ENCODE peak calls at places on chromosome 12, in ten cellular contexts. Z is H9; F is stomach; M is tibial artery; V is heart right ventricle; S is small intestine; O is endothelial cell of umbilical vein; W is A673; Y is lower lobe of right lung; K is CD4-positive, CD25-positive, alpha-beta regulatory T cell. L is an unnamed sample.

GRCh38 chr12:52217223-52217622 is 15.8 kb upstream of the KRT7 start:
- DNase-seq in Z (no peak), F (peak; percentile 91), M (no peak), V (peak; percentile 69), S (peak; percentile 68), O (peak; percentile 44), W (no peak), Y (peak; percentile 89), K (no peak), L (peak; percentile 89)

GRCh38 chr12:51214895-51215294 is 3.0 kb downstream of the POU6F1 start:
- DNase-seq in Z (no peak), F (no peak), M (no peak), V (no peak), S (no peak), O (no peak), W (no peak), Y (no peak), K (no peak), L (no peak)

GRCh38 chr12:53223391-53224267 is 8.4 kb downstream of the RARG start:
- DNase-seq in Z (peak; percentile 56), F (no peak), M (no peak), V (no peak), S (no peak), O (peak; percentile 46), W (peak; percentile 50), Y (peak; percentile 58), K (no peak), L (peak; percentile 31)

GRCh38 chr12:116969615-116970575 is 59.1 kb downstream of the FBXW8 start:
- DNase-seq in Z (no peak), F (no peak), M (no peak), V (peak; percentile 50), S (no peak), O (no peak), W (no peak), Y (peak; percentile 46), K (no peak), L (peak; percentile 73)

GRCh38 chr12:9867531-9867930 is 1.6 kb downstream of the CLEC2B start:
- DNase-seq in Z (no peak), F (no peak), M (no peak), V (no peak), S (no peak), O (peak; percentile 66), W (peak; percentile 25), Y (no peak), K (no peak), L (no peak)

GRCh38 chr12:132218915-132219314 is 74.7 kb downstream of the NOC4L start:
- DNase-seq in Z (peak; percentile 83), F (no peak), M (no peak), V (no peak), S (peak; percentile 19), O (peak; percentile 19), W (peak; percentile 72), Y (no peak), K (peak; percentile 43), L (peak; percentile 19)

GRCh38 chr12:132222096-132222807 is 78.0 kb downstream of the NOC4L start:
- DNase-seq in Z (no peak), F (no peak), M (no peak), V (no peak), S (peak; percentile 4), O (no peak), W (peak; percentile 95), Y (peak; percentile 52), K (peak; percentile 56), L (no peak)

GRCh38 chr12:90280564-90281058 is 572.0 kb upstream of the ATP2B1 start:
- DNase-seq in Z (no peak), F (no peak), M (no peak), V (no peak), S (no peak), O (peak; percentile 51), W (no peak), Y (no peak), K (no peak), L (no peak)

GRCh38 chr12:94956936-94957464 is 46.5 kb downstream of the NDUFA12 start:
- DNase-seq in Z (no peak), F (no peak), M (no peak), V (no peak), S (no peak), O (no peak), W (no peak), Y (no peak), K (no peak), L (no peak)

GRCh38 chr12:802242-802995 is 50.0 kb downstream of the WNK1 start:
- DNase-seq in Z (no peak), F (no peak), M (no peak), V (no peak), S (no peak), O (peak; percentile 67), W (no peak), Y (no peak), K (no peak), L (no peak)

GRCh38 chr12:57368349-57369095 is 62.3 kb downstream of the R3HDM2 start:
- DNase-seq in Z (no peak), F (no peak), M (no peak), V (no peak), S (peak; percentile 97), O (no peak), W (no peak), Y (no peak), K (no peak), L (no peak)

GRCh38 chr12:124500232-124501079 is 67.0 kb downstream of the NCOR2 start:
- DNase-seq in Z (peak; percentile 91), F (no peak), M (no peak), V (no peak), S (no peak), O (no peak), W (no peak), Y (peak; percentile 65), K (no peak), L (peak; percentile 77)
- H3K4me1 ChIP-seq in Z (peaks cover 5% of the 10 kb centered on the region), F (peaks cover 50% of the 10 kb centered on the region), M (peaks cover 83% of the 10 kb centered on the region), V (peaks cover 79% of the 10 kb centered on the region), S (no peaks in the 10 kb centered on the region), O (peaks cover 16% of the 10 kb centered on the region), W (peaks cover 68% of the 10 kb centered on the region), Y (peaks cover 81% of the 10 kb centered on the region), K (peaks cover 6% of the 10 kb centered on the region), L (peaks cover 76% of the 10 kb centered on the region)

GRCh38 chr12:27237790-27238771 is 6.0 kb upstream of the STK38L start:
- DNase-seq in Z (no peak), F (no peak), M (no peak), V (no peak), S (no peak), O (no peak), W (no peak), Y (no peak), K (no peak), L (no peak)
- H3K27ac ChIP-seq in Z (no peak overlapping the region), F (no peak overlapping the region), M (no peak overlapping the region), V (no peak overlapping the region), S (peak overlapping the region; percentile 72), O (no peak overlapping the region), W (no peak overlapping the region), Y (peak overlapping the region; percentile 37), K (peak overlapping the region; percentile 38), L (no peak overlapping the region)

GRCh38 chr12:122102331-122102730 is 23.8 kb downstream of the MLXIP start:
- DNase-seq in Z (no peak), F (no peak), M (no peak), V (peak; percentile 70), S (no peak), O (no peak), W (no peak), Y (no peak), K (no peak), L (peak; percentile 55)
- H3K4me1 ChIP-seq in Z (peaks cover 3% of the 10 kb centered on the region), F (peaks cover 51% of the 10 kb centered on the region), M (peaks cover 53% of the 10 kb centered on the region), V (peaks cover 63% of the 10 kb centered on the region), S (peaks cover 21% of the 10 kb centered on the region), O (peaks cover 20% of the 10 kb centered on the region), W (peaks cover 13% of the 10 kb centered on the region), Y (peaks cover 73% of the 10 kb centered on the region), K (peaks cover 67% of the 10 kb centered on the region), L (peaks cover 92% of the 10 kb centered on the region)

DNA sequence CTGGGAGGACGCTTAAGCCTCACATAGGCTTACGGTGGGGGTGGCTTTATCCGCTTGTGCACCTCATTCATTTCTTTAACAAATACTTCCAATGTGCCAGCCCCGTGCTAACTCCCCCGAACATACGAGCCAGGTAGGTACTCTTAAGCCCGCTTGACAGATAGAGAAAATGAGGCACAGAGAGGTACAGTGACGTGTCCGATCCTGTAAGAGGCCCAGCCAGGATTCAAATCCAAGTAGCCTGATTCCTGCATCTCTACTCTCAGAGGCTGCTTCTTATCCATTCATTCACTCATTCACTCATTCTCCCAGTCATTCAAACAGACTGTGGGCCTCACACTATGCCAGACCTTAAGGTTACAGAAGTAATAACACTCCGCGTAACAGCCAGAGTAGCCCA is 477 bp downstream of the OAS3 start:
- DNase-seq in Z (no peak), F (no peak), M (no peak), V (no peak), S (no peak), O (no peak), W (no peak), Y (no peak), K (no peak), L (no peak)
- H3K27ac ChIP-seq in Z (no peak overlapping the region), F (peak overlapping the region; percentile 93), M (peak overlapping the region; percentile 38), V (peak overlapping the region; percentile 81), S (peak overlapping the region; percentile 88), O (no peak overlapping the region), W (peak overlapping the region; percentile 75), Y (peak overlapping the region; percentile 84), K (peak overlapping the region; percentile 84), L (peak overlapping the region; percentile 79)

GRCh38 chr12:32824596-32824995 is 68.9 kb upstream of the YARS2 start:
- DNase-seq in Z (no peak), F (no peak), M (no peak), V (no peak), S (no peak), O (no peak), W (no peak), Y (no peak), K (no peak), L (no peak)

GRCh38 chr12:32821293-32822089 is 65.8 kb upstream of the YARS2 start:
- DNase-seq in Z (no peak), F (no peak), M (no peak), V (no peak), S (no peak), O (no peak), W (no peak), Y (no peak), K (no peak), L (no peak)

GRCh38 chr12:32822344-32822743 is 66.6 kb upstream of the YARS2 start:
- DNase-seq in Z (no peak), F (no peak), M (no peak), V (no peak), S (no peak), O (no peak), W (no peak), Y (no peak), K (no peak), L (no peak)

GRCh38 chr12:32819424-32819823 is 63.7 kb upstream of the YARS2 start:
- DNase-seq in Z (no peak), F (no peak), M (no peak), V (no peak), S (no peak), O (no peak), W (no peak), Y (no peak), K (no peak), L (no peak)

GRCh38 chr12:32820376-32820931 is 64.8 kb upstream of the YARS2 start:
- DNase-seq in Z (no peak), F (no peak), M (no peak), V (no peak), S (no peak), O (no peak), W (no peak), Y (no peak), K (no peak), L (no peak)
- H3K4me1 ChIP-seq in Z (no peaks in the 10 kb centered on the region), F (no peaks in the 10 kb centered on the region), M (no peaks in the 10 kb centered on the region), V (peaks cover 5% of the 10 kb centered on the region), S (no peaks in the 10 kb centered on the region), O (no peaks in the 10 kb centered on the region), W (no peaks in the 10 kb centered on the region), Y (no peaks in the 10 kb centered on the region), K (no peaks in the 10 kb centered on the region), L (peaks cover 9% of the 10 kb centered on the region)

GRCh38 chr12:75329918-75330826 is at the start of gene CAPS2:
- DNase-seq in Z (peak; percentile 90), F (peak; percentile 83), M (peak; percentile 76), V (peak; percentile 82), S (peak; percentile 77), O (peak; percentile 89), W (peak; percentile 90), Y (peak; percentile 89), K (peak; percentile 48), L (peak; percentile 90)
- H3K27ac ChIP-seq in Z (no peak within 1 kb of the TSS), F (peak within 1 kb of the TSS; percentile 52), M (peak within 1 kb of the TSS; percentile 60), V (peak within 1 kb of the TSS; percentile 75), S (no peak within 1 kb of the TSS), O (no peak within 1 kb of the TSS), W (peak within 1 kb of the TSS; percentile 60), Y (peak within 1 kb of the TSS; percentile 67), K (no peak within 1 kb of the TSS), L (peak within 1 kb of the TSS; percentile 69)